ENCODE peak calls at places on chromosomes 1 and 21, in eight cellular contexts. C is H9; F is GM12891; O is AG10803; T is retinal pigment epithelial cell; E is GM12865; H is hepatic stellate cell; I is activated naive CD8-positive, alpha-beta T cell treated with anti-CD3 and anti-CD28 coated beads for 36 hours. M is an unnamed sample.

GRCh38 chr1:158087320-158087927 is 93.3 kb upstream of the CD1D start:
- DNase-seq in C (peak), F (peak), O (peak), T (peak), E (peak), H (peak), I (peak), M (no peak)

GRCh38 chr21:39597595-39598185 is 15.1 kb upstream of the B3GALT5 start:
- DNase-seq in C (no peak), F (no peak), O (no peak), T (no peak), E (no peak), H (no peak), I (no peak), M (no peak)

GRCh38 chr1:25649041-25649440 is 32.5 kb downstream of the MAN1C1 start:
- DNase-seq in C (no peak), F (no peak), O (no peak), T (no peak), E (no peak), H (no peak), I (no peak), M (no peak)

GRCh38 chr1:218254296-218254918 is 30.7 kb upstream of the RRP15 start:
- DNase-seq in C (no peak), F (no peak), O (no peak), T (no peak), E (no peak), H (no peak), I (no peak), M (no peak)

GRCh38 chr1:38235705-38236104 is 189.1 kb upstream of the POU3F1 start:
- DNase-seq in C (no peak), F (no peak), O (peak), T (no peak), E (no peak), H (peak), I (no peak), M (peak)

GRCh38 chr1:226901421-226901820 is 31.0 kb downstream of the PSEN2 start:
- DNase-seq in C (no peak), F (no peak), O (no peak), T (no peak), E (no peak), H (no peak), I (no peak), M (no peak)

GRCh38 chr1:20137055-20137454 is 2.1 kb upstream of the PLA2G2F start:
- DNase-seq in C (no peak), F (no peak), O (no peak), T (no peak), E (no peak), H (no peak), I (no peak), M (no peak)

GRCh38 chr21:45147473-45148315 is 73.3 kb downstream of the ADARB1 start:
- DNase-seq in C (no peak), F (no peak), O (no peak), T (no peak), E (no peak), H (no peak), I (no peak), M (no peak)

M was measured in epithelial cell of proximal tubule.